ENCODE peak calls at places on chromosomes 1 and 21, in six cellular contexts. One of them, this sample, is unnamed.

GRCh38 chr1:12469990-12470389 is 148.0 kb downstream of the DHRS3 start:
- DNase-seq in tibial artery: no peak
- DNase-seq in esophagus squamous epithelium: no peak
- DNase-seq in effector memory CD4-positive, alpha-beta T cell: no peak
- DNase-seq in tibial nerve: no peak
- DNase-seq in CD8-positive, alpha-beta T cell: no peak
- DNase-seq in this sample: no peak

GRCh38 chr1:32351859-32352745 is 10.2 kb downstream of the FAM229A start:
- DNase-seq in tibial artery: peak; percentile 79
- DNase-seq in esophagus squamous epithelium: no peak
- DNase-seq in effector memory CD4-positive, alpha-beta T cell: no peak
- DNase-seq in tibial nerve: peak; percentile 39
- DNase-seq in CD8-positive, alpha-beta T cell: no peak
- DNase-seq in this sample: no peak

GRCh38 chr1:22780696-22781095 is 70.1 kb downstream of the EPHB2 start:
- DNase-seq in tibial artery: no peak
- DNase-seq in esophagus squamous epithelium: no peak
- DNase-seq in effector memory CD4-positive, alpha-beta T cell: no peak
- DNase-seq in tibial nerve: no peak
- DNase-seq in CD8-positive, alpha-beta T cell: no peak
- DNase-seq in this sample: no peak

GRCh38 chr21:41511858-41512257 is 3.9 kb upstream of the TMPRSS2 start:
- DNase-seq in tibial artery: no peak
- DNase-seq in esophagus squamous epithelium: no peak
- DNase-seq in effector memory CD4-positive, alpha-beta T cell: no peak
- DNase-seq in tibial nerve: no peak
- DNase-seq in CD8-positive, alpha-beta T cell: no peak
- DNase-seq in this sample: no peak

GRCh38 chr1:53293123-53293522 is 34.7 kb downstream of the LRP8 start:
- DNase-seq in tibial artery: peak; percentile 90
- DNase-seq in esophagus squamous epithelium: no peak
- DNase-seq in effector memory CD4-positive, alpha-beta T cell: no peak
- DNase-seq in tibial nerve: no peak
- DNase-seq in CD8-positive, alpha-beta T cell: no peak
- DNase-seq in this sample: no peak

GRCh38 chr1:54125671-54126070 is 27.1 kb downstream of the CDCP2 start:
- DNase-seq in tibial artery: no peak
- DNase-seq in esophagus squamous epithelium: no peak
- DNase-seq in effector memory CD4-positive, alpha-beta T cell: no peak
- DNase-seq in tibial nerve: no peak
- DNase-seq in CD8-positive, alpha-beta T cell: no peak
- DNase-seq in this sample: no peak

GRCh38 chr1:223738465-223739365 is 26.4 kb downstream of the CAPN2 start:
- DNase-seq in tibial artery: no peak
- DNase-seq in esophagus squamous epithelium: no peak
- DNase-seq in effector memory CD4-positive, alpha-beta T cell: no peak
- DNase-seq in tibial nerve: no peak
- DNase-seq in CD8-positive, alpha-beta T cell: no peak
- DNase-seq in this sample: no peak

GRCh38 chr1:41221995-41222991 is 19.8 kb downstream of the SCMH1 start:
- DNase-seq in tibial artery: no peak
- DNase-seq in esophagus squamous epithelium: no peak
- DNase-seq in effector memory CD4-positive, alpha-beta T cell: no peak
- DNase-seq in tibial nerve: no peak
- DNase-seq in CD8-positive, alpha-beta T cell: no peak
- DNase-seq in this sample: no peak

GRCh38 chr1:237235080-237235479 is 193.1 kb downstream of the RYR2 start:
- DNase-seq in tibial artery: no peak
- DNase-seq in esophagus squamous epithelium: no peak
- DNase-seq in effector memory CD4-positive, alpha-beta T cell: no peak
- DNase-seq in tibial nerve: no peak
- DNase-seq in CD8-positive, alpha-beta T cell: no peak
- DNase-seq in this sample: no peak

GRCh38 chr1:93021539-93022134 is 57.4 kb upstream of the MTF2 start:
- DNase-seq in tibial artery: no peak
- DNase-seq in esophagus squamous epithelium: no peak
- DNase-seq in effector memory CD4-positive, alpha-beta T cell: no peak
- DNase-seq in tibial nerve: no peak
- DNase-seq in CD8-positive, alpha-beta T cell: no peak
- DNase-seq in this sample: no peak

GRCh38 chr21:39441502-39442475 is 3.8 kb downstream of the LCA5L start:
- DNase-seq in tibial artery: no peak
- DNase-seq in esophagus squamous epithelium: no peak
- DNase-seq in effector memory CD4-positive, alpha-beta T cell: no peak
- DNase-seq in tibial nerve: no peak
- DNase-seq in CD8-positive, alpha-beta T cell: no peak
- DNase-seq in this sample: peak; percentile 54

GRCh38 chr1:27646676-27647075 is 11.7 kb upstream of the FGR start:
- DNase-seq in tibial artery: no peak
- DNase-seq in esophagus squamous epithelium: no peak
- DNase-seq in effector memory CD4-positive, alpha-beta T cell: no peak
- DNase-seq in tibial nerve: no peak
- DNase-seq in CD8-positive, alpha-beta T cell: no peak
- DNase-seq in this sample: no peak

GRCh38 chr1:154847891-154848290 is 22.2 kb downstream of the KCNN3 start:
- DNase-seq in tibial artery: no peak
- DNase-seq in esophagus squamous epithelium: no peak
- DNase-seq in effector memory CD4-positive, alpha-beta T cell: no peak
- DNase-seq in tibial nerve: no peak
- DNase-seq in CD8-positive, alpha-beta T cell: no peak
- DNase-seq in this sample: no peak

GRCh38 chr1:173206816-173207595 is at the start of gene TNFSF4:
- DNase-seq in tibial artery: no peak
- DNase-seq in esophagus squamous epithelium: no peak
- DNase-seq in effector memory CD4-positive, alpha-beta T cell: no peak
- DNase-seq in tibial nerve: no peak
- DNase-seq in CD8-positive, alpha-beta T cell: no peak
- DNase-seq in this sample: no peak

GRCh38 chr1:218475699-218476098 is 130.6 kb downstream of the TGFB2 start:
- DNase-seq in tibial artery: no peak
- DNase-seq in esophagus squamous epithelium: no peak
- DNase-seq in effector memory CD4-positive, alpha-beta T cell: no peak
- DNase-seq in tibial nerve: no peak
- DNase-seq in CD8-positive, alpha-beta T cell: no peak
- DNase-seq in this sample: no peak

GRCh38 chr1:112507896-112508241 is 896 bp upstream of the WNT2B start:
- DNase-seq in tibial artery: no peak
- DNase-seq in esophagus squamous epithelium: no peak
- DNase-seq in effector memory CD4-positive, alpha-beta T cell: no peak
- DNase-seq in tibial nerve: no peak
- DNase-seq in CD8-positive, alpha-beta T cell: no peak
- DNase-seq in this sample: no peak

GRCh38 chr1:209652121-209652742 is at the start of gene LAMB3:
- DNase-seq in tibial artery: no peak
- DNase-seq in esophagus squamous epithelium: no peak
- DNase-seq in effector memory CD4-positive, alpha-beta T cell: no peak
- DNase-seq in tibial nerve: no peak
- DNase-seq in CD8-positive, alpha-beta T cell: no peak
- DNase-seq in this sample: no peak

GRCh38 chr1:101237229-101237837 is 514 bp downstream of the S1PR1 start:
- DNase-seq in tibial artery: no peak
- DNase-seq in esophagus squamous epithelium: no peak
- DNase-seq in effector memory CD4-positive, alpha-beta T cell: peak; percentile 3
- DNase-seq in tibial nerve: no peak
- DNase-seq in CD8-positive, alpha-beta T cell: peak; percentile 66
- DNase-seq in this sample: no peak

GRCh38 chr1:80594013-80594412 is 1206.7 kb upstream of the ADGRL2 start:
- DNase-seq in tibial artery: no peak
- DNase-seq in esophagus squamous epithelium: no peak
- DNase-seq in effector memory CD4-positive, alpha-beta T cell: no peak
- DNase-seq in tibial nerve: no peak
- DNase-seq in CD8-positive, alpha-beta T cell: no peak
- DNase-seq in this sample: no peak

GRCh38 chr1:239786464-239786863 is 305.2 kb upstream of the FMN2 start:
- DNase-seq in tibial artery: no peak
- DNase-seq in esophagus squamous epithelium: no peak
- DNase-seq in effector memory CD4-positive, alpha-beta T cell: no peak
- DNase-seq in tibial nerve: no peak
- DNase-seq in CD8-positive, alpha-beta T cell: no peak
- DNase-seq in this sample: no peak

GRCh38 chr1:181387702-181388101 is 95.6 kb upstream of the CACNA1E start:
- DNase-seq in tibial artery: no peak
- DNase-seq in esophagus squamous epithelium: no peak
- DNase-seq in effector memory CD4-positive, alpha-beta T cell: no peak
- DNase-seq in tibial nerve: no peak
- DNase-seq in CD8-positive, alpha-beta T cell: no peak
- DNase-seq in this sample: no peak

GRCh38 chr1:226654046-226654445 is 85.0 kb downstream of the ITPKB start:
- DNase-seq in tibial artery: no peak
- DNase-seq in esophagus squamous epithelium: no peak
- DNase-seq in effector memory CD4-positive, alpha-beta T cell: no peak
- DNase-seq in tibial nerve: no peak
- DNase-seq in CD8-positive, alpha-beta T cell: no peak
- DNase-seq in this sample: peak; percentile 44

GRCh38 chr1:22662986-22663408 is 10.0 kb downstream of the C1QB start:
- DNase-seq in tibial artery: no peak
- DNase-seq in esophagus squamous epithelium: no peak
- DNase-seq in effector memory CD4-positive, alpha-beta T cell: no peak
- DNase-seq in tibial nerve: no peak
- DNase-seq in CD8-positive, alpha-beta T cell: no peak
- DNase-seq in this sample: no peak

GRCh38 chr1:214102907-214103306 is 115.1 kb downstream of the PROX1 start:
- DNase-seq in tibial artery: no peak
- DNase-seq in esophagus squamous epithelium: no peak
- DNase-seq in effector memory CD4-positive, alpha-beta T cell: no peak
- DNase-seq in tibial nerve: no peak
- DNase-seq in CD8-positive, alpha-beta T cell: no peak
- DNase-seq in this sample: no peak

GRCh38 chr1:156862602-156863599 is 2.2 kb downstream of the NTRK1 start:
- DNase-seq in tibial artery: no peak
- DNase-seq in esophagus squamous epithelium: no peak
- DNase-seq in effector memory CD4-positive, alpha-beta T cell: no peak
- DNase-seq in tibial nerve: no peak
- DNase-seq in CD8-positive, alpha-beta T cell: no peak
- DNase-seq in this sample: no peak

GRCh38 chr1:47024138-47024856 is 828 bp downstream of the CYP4X1 start:
- DNase-seq in tibial artery: no peak
- DNase-seq in esophagus squamous epithelium: no peak
- DNase-seq in effector memory CD4-positive, alpha-beta T cell: no peak
- DNase-seq in tibial nerve: no peak
- DNase-seq in CD8-positive, alpha-beta T cell: no peak
- DNase-seq in this sample: no peak

GRCh38 chr1:47196622-47197021 is 6.8 kb upstream of the PDZK1IP1 start:
- DNase-seq in tibial artery: peak; percentile 39
- DNase-seq in esophagus squamous epithelium: no peak
- DNase-seq in effector memory CD4-positive, alpha-beta T cell: no peak
- DNase-seq in tibial nerve: no peak
- DNase-seq in CD8-positive, alpha-beta T cell: no peak
- DNase-seq in this sample: no peak

GRCh38 chr1:24659166-24659904 is 16.2 kb downstream of the SRRM1 start:
- DNase-seq in tibial artery: no peak
- DNase-seq in esophagus squamous epithelium: no peak
- DNase-seq in effector memory CD4-positive, alpha-beta T cell: no peak
- DNase-seq in tibial nerve: no peak
- DNase-seq in CD8-positive, alpha-beta T cell: no peak
- DNase-seq in this sample: no peak
- H3K36me3 ChIP-seq in tibial artery: peaks cover 77% of the 10 kb centered on the region
- H3K36me3 ChIP-seq in esophagus squamous epithelium: peaks cover 100% of the 10 kb centered on the region
- H3K36me3 ChIP-seq in effector memory CD4-positive, alpha-beta T cell: peaks cover 87% of the 10 kb centered on the region
- H3K36me3 ChIP-seq in tibial nerve: peaks cover 46% of the 10 kb centered on the region
- H3K36me3 ChIP-seq in CD8-positive, alpha-beta T cell: peaks cover 45% of the 10 kb centered on the region
- H3K36me3 ChIP-seq in this sample: peaks cover 77% of the 10 kb centered on the region

GRCh38 chr1:36172983-36173382 is 17.0 kb downstream of the MAP7D1 start:
- DNase-seq in tibial artery: no peak
- DNase-seq in esophagus squamous epithelium: no peak
- DNase-seq in effector memory CD4-positive, alpha-beta T cell: no peak
- DNase-seq in tibial nerve: no peak
- DNase-seq in CD8-positive, alpha-beta T cell: no peak
- DNase-seq in this sample: no peak
- H3K27ac ChIP-seq in tibial artery: peak overlapping the region; percentile 16
- H3K27ac ChIP-seq in esophagus squamous epithelium: peak overlapping the region; percentile 24
- H3K27ac ChIP-seq in effector memory CD4-positive, alpha-beta T cell: no peak overlapping the region
- H3K27ac ChIP-seq in tibial nerve: no peak overlapping the region
- H3K27ac ChIP-seq in CD8-positive, alpha-beta T cell: no peak overlapping the region
- H3K27ac ChIP-seq in this sample: no peak overlapping the region

GRCh38 chr21:33419538-33420123 is 16.4 kb downstream of the IFNGR2 start:
- DNase-seq in tibial artery: no peak
- DNase-seq in esophagus squamous epithelium: no peak
- DNase-seq in effector memory CD4-positive, alpha-beta T cell: no peak
- DNase-seq in tibial nerve: peak; percentile 51
- DNase-seq in CD8-positive, alpha-beta T cell: no peak
- DNase-seq in this sample: no peak

GRCh38 chr21:33418686-33419085 is 15.5 kb downstream of the IFNGR2 start:
- DNase-seq in tibial artery: peak; percentile 89
- DNase-seq in esophagus squamous epithelium: no peak
- DNase-seq in effector memory CD4-positive, alpha-beta T cell: no peak
- DNase-seq in tibial nerve: peak; percentile 82
- DNase-seq in CD8-positive, alpha-beta T cell: no peak
- DNase-seq in this sample: no peak

GRCh38 chr21:33424214-33424613 is 21.0 kb downstream of the IFNGR2 start:
- DNase-seq in tibial artery: no peak
- DNase-seq in esophagus squamous epithelium: no peak
- DNase-seq in effector memory CD4-positive, alpha-beta T cell: no peak
- DNase-seq in tibial nerve: no peak
- DNase-seq in CD8-positive, alpha-beta T cell: no peak
- DNase-seq in this sample: no peak

GRCh38 chr21:33425825-33426224 is 22.6 kb downstream of the IFNGR2 start:
- DNase-seq in tibial artery: no peak
- DNase-seq in esophagus squamous epithelium: no peak
- DNase-seq in effector memory CD4-positive, alpha-beta T cell: no peak
- DNase-seq in tibial nerve: no peak
- DNase-seq in CD8-positive, alpha-beta T cell: no peak
- DNase-seq in this sample: no peak

GRCh38 chr21:33421713-33422393 is 18.6 kb downstream of the IFNGR2 start:
- DNase-seq in tibial artery: no peak
- DNase-seq in esophagus squamous epithelium: no peak
- DNase-seq in effector memory CD4-positive, alpha-beta T cell: no peak
- DNase-seq in tibial nerve: no peak
- DNase-seq in CD8-positive, alpha-beta T cell: no peak
- DNase-seq in this sample: no peak
- H3K36me3 ChIP-seq in tibial artery: peaks cover 36% of the 10 kb centered on the region
- H3K36me3 ChIP-seq in esophagus squamous epithelium: peaks cover 96% of the 10 kb centered on the region
- H3K36me3 ChIP-seq in effector memory CD4-positive, alpha-beta T cell: peaks cover 41% of the 10 kb centered on the region
- H3K36me3 ChIP-seq in tibial nerve: peaks cover 34% of the 10 kb centered on the region
- H3K36me3 ChIP-seq in CD8-positive, alpha-beta T cell: peaks cover 14% of the 10 kb centered on the region
- H3K36me3 ChIP-seq in this sample: peaks cover 9% of the 10 kb centered on the region

GRCh38 chr1:207918016-207918415 is 7.1 kb upstream of the CD34 start:
- DNase-seq in tibial artery: no peak
- DNase-seq in esophagus squamous epithelium: no peak
- DNase-seq in effector memory CD4-positive, alpha-beta T cell: no peak
- DNase-seq in tibial nerve: no peak
- DNase-seq in CD8-positive, alpha-beta T cell: no peak
- DNase-seq in this sample: no peak

GRCh38 chr1:207922554-207922953 is 11.6 kb upstream of the CD34 start:
- DNase-seq in tibial artery: no peak
- DNase-seq in esophagus squamous epithelium: no peak
- DNase-seq in effector memory CD4-positive, alpha-beta T cell: no peak
- DNase-seq in tibial nerve: no peak
- DNase-seq in CD8-positive, alpha-beta T cell: no peak
- DNase-seq in this sample: no peak

GRCh38 chr1:207919523-207920210 is 8.7 kb upstream of the CD34 start:
- DNase-seq in tibial artery: no peak
- DNase-seq in esophagus squamous epithelium: no peak
- DNase-seq in effector memory CD4-positive, alpha-beta T cell: no peak
- DNase-seq in tibial nerve: no peak
- DNase-seq in CD8-positive, alpha-beta T cell: no peak
- DNase-seq in this sample: no peak

GRCh38 chr1:207918571-207918970 is 7.6 kb upstream of the CD34 start:
- DNase-seq in tibial artery: no peak
- DNase-seq in esophagus squamous epithelium: no peak
- DNase-seq in effector memory CD4-positive, alpha-beta T cell: no peak
- DNase-seq in tibial nerve: no peak
- DNase-seq in CD8-positive, alpha-beta T cell: no peak
- DNase-seq in this sample: no peak

GRCh38 chr1:207920481-207921050 is 9.6 kb upstream of the CD34 start:
- DNase-seq in tibial artery: no peak
- DNase-seq in esophagus squamous epithelium: no peak
- DNase-seq in effector memory CD4-positive, alpha-beta T cell: no peak
- DNase-seq in tibial nerve: no peak
- DNase-seq in CD8-positive, alpha-beta T cell: no peak
- DNase-seq in this sample: no peak
- H3K27ac ChIP-seq in tibial artery: no peak overlapping the region
- H3K27ac ChIP-seq in esophagus squamous epithelium: peak overlapping the region; percentile 70
- H3K27ac ChIP-seq in effector memory CD4-positive, alpha-beta T cell: no peak overlapping the region
- H3K27ac ChIP-seq in tibial nerve: peak overlapping the region; percentile 47
- H3K27ac ChIP-seq in CD8-positive, alpha-beta T cell: no peak overlapping the region
- H3K27ac ChIP-seq in this sample: no peak overlapping the region